ENCODE peak calls at places on chromosomes 1 and 21, in four cellular contexts. T is K562, O is HepG2, V is H1. Z is an unnamed sample.

GRCh38 chr21:41196990-41197389 is 29.0 kb downstream of the BACE2 start:
- DNase-seq in T (no peak), V (no peak), O (no peak), Z (peak)

GRCh38 chr1:153882296-153882912 is 40.4 kb downstream of the GATAD2B start:
- DNase-seq in V (no peak), T (no peak), O (no peak), Z (no peak)

GRCh38 chr1:77513839-77514763 is 168.4 kb downstream of the ZZZ3 start:
- DNase-seq in O (no peak), V (peak), T (no peak), Z (no peak)

GRCh38 chr1:110151175-110151715 is 951 bp downstream of the SLC6A17 start:
- DNase-seq in O (no peak), T (no peak), V (no peak), Z (no peak)

GRCh38 chr21:31873696-31874599 is 1.1 kb downstream of the HUNK start:
- DNase-seq in O (no peak), V (no peak), T (peak), Z (peak)

GRCh38 chr21:38787461-38788274 is 18.1 kb upstream of the ETS2 start:
- DNase-seq in T (peak), V (no peak), O (peak), Z (peak)

GRCh38 chr1:9249534-9250335 is 15.2 kb downstream of the H6PD start:
- DNase-seq in V (no peak), T (peak), O (peak), Z (peak)

GRCh38 chr1:7220007-7220406 is 434.8 kb downstream of the CAMTA1 start:
- DNase-seq in T (no peak), O (no peak), V (no peak), Z (no peak)

GRCh38 chr1:18882511-18882910 is 19.8 kb downstream of the ALDH4A1 start:
- DNase-seq in O (no peak), V (no peak), T (no peak), Z (no peak)

GRCh38 chr1:5651964-5652751 is 340.1 kb downstream of the NPHP4 start:
- DNase-seq in O (no peak), T (no peak), V (no peak), Z (no peak)

GRCh38 chr1:17603091-17603841 is 63.8 kb downstream of the ARHGEF10L start:
- DNase-seq in T (no peak), O (no peak), V (no peak), Z (no peak)

GRCh38 chr1:69947837-69948236 is 257.5 kb downstream of the LRRC40 start:
- DNase-seq in T (no peak), V (no peak), O (no peak), Z (no peak)

GRCh38 chr1:36160949-36161485 is 5.1 kb downstream of the MAP7D1 start:
- DNase-seq in O (no peak), V (no peak), T (peak), Z (peak)

GRCh38 chr1:33164120-33164519 is 17.7 kb downstream of the TRIM62 start:
- DNase-seq in T (no peak), O (no peak), V (no peak), Z (no peak)

GRCh38 chr1:68308034-68308433 is 75.7 kb upstream of the WLS start:
- DNase-seq in O (no peak), V (no peak), T (no peak), Z (no peak)

GRCh38 chr1:179353546-179353945 is 12.2 kb upstream of the AXDND1 start:
- DNase-seq in T (no peak), V (no peak), O (no peak), Z (no peak)

GRCh38 chr1:58773406-58773840 is 10.4 kb downstream of the JUN start:
- DNase-seq in V (no peak), T (no peak), O (no peak), Z (no peak)

GRCh38 chr1:81834921-81835698 is 34.4 kb downstream of the ADGRL2 start:
- DNase-seq in V (no peak), O (no peak), T (no peak), Z (no peak)

GRCh38 chr1:87335175-87335992 is 6.7 kb downstream of the LMO4 start:
- DNase-seq in T (peak), O (peak), V (no peak), Z (no peak)

GRCh38 chr1:99533909-99534907 is 111.7 kb upstream of the PALMD start:
- DNase-seq in T (no peak), V (no peak), O (no peak), Z (no peak)

GRCh38 chr21:23131177-23131576 is 2133.0 kb downstream of the NCAM2 start:
- DNase-seq in O (no peak), T (no peak), V (no peak), Z (no peak)

GRCh38 chr1:203669739-203670138 is 43.1 kb downstream of the ATP2B4 start:
- DNase-seq in V (no peak), O (peak), T (no peak), Z (peak)

GRCh38 chr1:14781811-14782210 is 183.3 kb downstream of the KAZN start:
- DNase-seq in O (no peak), T (no peak), V (no peak), Z (no peak)

GRCh38 chr1:53526451-53527101 is 67.4 kb downstream of the DMRTB1 start:
- DNase-seq in O (peak), V (no peak), T (no peak), Z (no peak)

GRCh38 chr1:153277852-153278251 is 18.4 kb downstream of the LORICRIN start:
- DNase-seq in T (peak), O (peak), V (no peak), Z (peak)

GRCh38 chr1:28392027-28392652 is 22.6 kb downstream of the PHACTR4 start:
- DNase-seq in O (no peak), T (no peak), V (no peak), Z (peak)

GRCh38 chr1:200435200-200435780 is 25.5 kb upstream of the ZNF281 start:
- DNase-seq in V (no peak), O (no peak), T (no peak), Z (no peak)

GRCh38 chr1:165875171-165875570 is 47.8 kb downstream of the UCK2 start:
- DNase-seq in V (no peak), O (no peak), T (no peak), Z (no peak)

GRCh38 chr1:19450811-19451564 is 34.4 kb downstream of the CAPZB start:
- DNase-seq in T (no peak), V (no peak), O (no peak), Z (peak)

GRCh38 chr1:33586795-33587194 is 114.3 kb downstream of the ZSCAN20 start:
- DNase-seq in O (no peak), V (no peak), T (no peak), Z (no peak)

GRCh38 chr1:39957299-39958020 is 2.5 kb downstream of the MFSD2A start:
- DNase-seq in O (no peak), V (no peak), T (no peak), Z (no peak)

GRCh38 chr1:33312413-33312749 is 8.5 kb downstream of the A3GALT2 start:
- DNase-seq in O (no peak), T (no peak), V (no peak), Z (no peak)

GRCh38 chr1:7262611-7263010 is 477.4 kb downstream of the CAMTA1 start:
- DNase-seq in T (no peak), V (no peak), O (no peak), Z (peak)

GRCh38 chr1:28926629-28927441 is 12.5 kb downstream of the EPB41 start:
- DNase-seq in T (peak), O (peak), V (no peak), Z (no peak)

GRCh38 chr1:55974714-55975441 is 604.5 kb downstream of the PLPP3 start:
- DNase-seq in T (no peak), V (no peak), O (no peak), Z (peak)

DNA sequence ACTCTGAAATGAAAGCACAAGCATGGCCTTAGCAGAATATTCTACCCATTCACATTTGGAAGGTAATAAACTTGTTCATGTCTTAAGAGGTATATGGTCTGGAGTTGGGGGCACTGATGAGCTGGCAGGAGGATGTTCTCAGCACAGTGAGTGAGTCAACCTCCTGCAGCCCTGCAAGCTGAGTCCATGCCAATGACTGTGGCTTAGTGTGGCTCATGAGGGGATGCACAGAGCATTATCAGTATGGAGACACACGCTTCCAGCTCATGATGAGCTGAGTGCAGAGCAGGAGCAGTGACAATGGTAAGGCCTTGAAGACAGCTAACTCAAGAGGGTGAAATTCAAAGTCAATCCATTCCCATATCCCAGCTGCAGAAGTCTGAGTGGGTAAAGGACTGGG is 102.3 kb downstream of the TNFSF18 start:
- DNase-seq in T (no peak), V (no peak), O (no peak), Z (peak)
- TF ChIP-seq RNF2 in T (no peak), V (no peak), O (no peak), Z (no peak)

GRCh38 chr1:205797122-205797521 is 15.9 kb downstream of the SLC41A1 start:
- DNase-seq in T (no peak), O (no peak), V (no peak), Z (no peak)

GRCh38 chr1:205792481-205792881 is 17.2 kb upstream of the RAB29 start:
- DNase-seq in O (no peak), V (no peak), T (no peak), Z (no peak)

GRCh38 chr1:205793959-205794730 is 18.9 kb downstream of the SLC41A1 start:
- DNase-seq in O (no peak), T (no peak), V (no peak), Z (no peak)

GRCh38 chr1:205791568-205792180 is 16.4 kb upstream of the RAB29 start:
- DNase-seq in V (no peak), O (peak), T (peak), Z (peak)

GRCh38 chr1:205792946-205793673 is 17.8 kb upstream of the RAB29 start:
- DNase-seq in V (no peak), O (no peak), T (no peak), Z (no peak)
- TF ChIP-seq RNF2 in V (no peak), O (no peak), T (no peak), Z (no peak)

DNA sequence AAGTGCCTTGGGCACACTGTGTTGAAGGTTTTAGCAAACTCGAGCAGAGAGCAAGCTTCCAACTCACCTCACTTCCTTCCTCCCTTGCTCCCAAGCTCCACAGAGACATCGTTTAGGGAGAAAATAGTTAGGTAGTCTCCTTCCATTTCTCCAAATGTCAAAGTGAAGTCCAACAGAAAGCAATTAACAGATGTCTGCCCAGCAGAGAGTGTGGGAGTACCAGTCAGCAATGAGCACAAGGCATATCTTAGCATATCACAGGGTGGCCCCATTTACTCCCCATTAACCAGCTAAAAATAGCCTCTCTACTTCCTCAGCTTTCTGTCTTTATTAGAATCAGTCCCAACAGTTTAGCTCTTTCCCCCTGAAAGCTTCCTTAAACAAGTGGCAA is 334.2 kb upstream of the CAMK1G start:
- DNase-seq in O (no peak), T (no peak), V (no peak), Z (no peak)
- TF ChIP-seq RNF2 in O (no peak), T (no peak), V (no peak), Z (no peak)

GRCh38 chr1:12475158-12475934 is 142.7 kb downstream of the DHRS3 start:
- DNase-seq in V (no peak), O (peak), T (no peak), Z (no peak)

GRCh38 chr1:12475947-12476346 is 142.1 kb downstream of the DHRS3 start:
- DNase-seq in V (no peak), O (peak), T (no peak), Z (no peak)

GRCh38 chr1:12472798-12473551 is 145.0 kb downstream of the DHRS3 start:
- DNase-seq in T (peak), O (no peak), V (no peak), Z (no peak)

GRCh38 chr1:12472410-12472797 is 145.6 kb downstream of the DHRS3 start:
- DNase-seq in O (no peak), T (no peak), V (no peak), Z (no peak)

DNA sequence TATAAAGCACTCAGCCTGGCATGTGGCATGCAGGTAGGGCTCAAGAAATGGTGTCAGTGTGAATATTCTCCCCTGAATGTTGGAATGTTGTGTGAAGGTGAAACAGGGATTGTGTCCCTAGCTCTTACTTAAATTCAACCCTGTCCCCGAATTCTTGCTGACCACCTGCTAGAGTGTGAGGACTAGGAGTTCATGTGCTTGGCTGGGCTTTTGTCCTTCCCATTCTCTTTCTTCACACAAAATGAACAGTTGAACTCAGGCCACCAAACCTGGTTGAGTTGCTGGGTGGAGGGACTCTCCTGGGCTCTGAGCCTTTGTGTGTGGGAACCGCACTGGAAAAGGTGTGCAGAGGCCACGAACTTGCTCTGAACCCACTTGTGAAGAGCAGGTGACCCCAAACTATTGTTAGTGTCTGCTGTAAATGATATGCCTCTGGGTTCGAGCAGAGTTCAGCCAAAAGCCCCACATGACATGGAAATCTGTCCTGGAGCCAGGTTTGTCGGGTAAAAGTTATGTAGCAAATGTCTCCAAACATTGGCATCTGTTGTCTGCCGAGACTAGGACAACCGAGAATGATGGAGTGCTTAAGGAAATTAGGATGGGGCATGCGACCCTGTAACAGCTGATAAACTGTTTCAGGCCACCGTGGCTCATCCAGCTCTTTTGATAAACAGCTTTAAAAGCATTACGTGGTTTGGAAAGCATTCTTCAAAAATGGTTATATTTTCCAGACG is 144.2 kb downstream of the DHRS3 start:
- DNase-seq in V (no peak), T (no peak), O (no peak), Z (peak)
- TF ChIP-seq RNF2 in V (no peak), T (no peak), O (no peak), Z (no peak)

GRCh38 chr1:221777434-221778072 is 35.7 kb upstream of the DUSP10 start:
- DNase-seq in O (no peak), V (no peak), T (no peak), Z (no peak)
- TF ChIP-seq RNF2 in O (no peak), V (no peak), T (no peak), Z (no peak)

DNA sequence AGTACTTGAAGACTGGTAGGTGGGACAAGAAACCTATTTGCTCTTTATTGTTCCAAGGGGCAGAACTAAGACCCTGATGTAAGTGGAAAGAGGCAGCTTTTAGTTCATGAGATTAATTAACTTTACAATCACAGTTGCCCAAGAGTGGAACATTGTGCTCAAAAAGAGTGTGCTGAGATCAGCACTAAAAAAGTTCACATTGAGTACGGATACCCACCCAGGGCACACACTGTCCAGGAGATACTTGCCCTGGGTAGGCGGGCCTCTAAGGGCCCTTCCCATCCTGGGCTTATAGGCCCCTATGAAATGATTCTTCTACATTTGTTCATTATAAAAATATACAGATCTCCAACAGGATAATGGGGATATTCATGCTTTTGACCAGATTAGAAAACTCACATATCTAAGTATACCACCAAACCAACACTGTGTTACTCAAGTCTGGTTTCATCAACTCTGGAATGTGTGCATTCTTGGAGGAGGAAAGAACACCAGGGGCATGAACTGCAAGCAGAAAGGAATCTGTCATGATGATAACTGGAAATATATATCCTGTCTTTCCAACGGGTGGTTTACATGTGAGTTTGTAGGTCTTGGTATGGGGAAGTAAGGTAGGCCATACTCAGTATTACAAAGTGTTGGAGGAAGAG is 626.2 kb downstream of the SMYD3 start:
- DNase-seq in T (no peak), O (no peak), V (no peak), Z (no peak)
- TF ChIP-seq RNF2 in T (no peak), O (no peak), V (no peak), Z (no peak)

GRCh38 chr1:22418852-22419480 is 32.7 kb upstream of the ZBTB40 start:
- DNase-seq in O (no peak), T (no peak), V (no peak), Z (no peak)
- TF ChIP-seq RNF2 in O (no peak), T (no peak), V (no peak), Z (no peak)

GRCh38 chr1:41473738-41474362 is 10.6 kb downstream of the EDN2 start:
- DNase-seq in T (no peak), V (no peak), O (no peak), Z (no peak)

GRCh38 chr1:41475859-41476567 is 8.5 kb downstream of the EDN2 start:
- DNase-seq in V (no peak), O (no peak), T (no peak), Z (no peak)

GRCh38 chr1:41475346-41475745 is 9.1 kb downstream of the EDN2 start:
- DNase-seq in O (no peak), T (no peak), V (no peak), Z (no peak)

GRCh38 chr1:41476807-41477361 is 7.6 kb downstream of the EDN2 start:
- DNase-seq in T (no peak), O (peak), V (no peak), Z (no peak)

DNA sequence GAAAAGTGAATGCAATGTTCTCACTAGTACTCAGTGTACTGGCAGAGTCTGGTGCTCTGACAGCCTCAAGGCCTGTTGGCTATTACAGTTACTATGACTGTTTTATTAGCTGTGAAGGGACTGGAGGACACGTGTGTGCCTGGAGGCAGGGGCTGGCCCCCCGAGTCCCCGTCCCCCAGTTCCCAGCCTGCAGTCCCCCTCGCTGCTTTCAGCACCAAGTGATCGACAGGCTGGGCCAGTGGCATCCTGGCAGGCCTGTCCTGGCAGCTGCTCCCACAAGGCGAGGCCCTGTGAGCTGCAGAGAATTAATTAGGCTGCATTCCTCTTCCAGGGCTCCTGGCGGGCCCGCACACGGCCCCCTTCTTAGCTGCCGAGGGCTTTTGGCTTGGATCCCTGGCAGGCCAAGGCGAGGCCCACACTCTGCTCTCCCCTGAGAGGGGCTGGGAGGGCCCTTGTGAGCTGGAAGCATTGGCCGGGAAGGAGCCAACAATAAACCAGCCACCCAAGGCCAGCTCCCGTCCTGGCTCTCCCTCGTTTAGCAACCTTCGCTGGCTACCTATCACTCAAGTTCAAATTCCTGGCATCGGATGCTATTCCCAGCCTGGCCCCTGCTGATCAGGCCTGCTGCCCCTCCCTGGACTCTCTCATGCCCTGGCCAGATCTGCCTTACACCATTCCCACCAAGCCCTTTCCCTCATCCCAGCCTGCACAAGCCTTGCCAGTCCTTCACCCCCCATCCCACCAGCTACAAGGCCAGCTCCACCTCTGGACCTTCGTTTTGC is 9.8 kb downstream of the EDN2 start:
- DNase-seq in V (no peak), O (no peak), T (no peak), Z (no peak)
- TF ChIP-seq RNF2 in V (no peak), O (no peak), T (no peak), Z (no peak)

GRCh38 chr1:201447911-201448871 is 20.8 kb downstream of the PHLDA3 start:
- DNase-seq in V (peak), O (peak), T (peak), Z (peak)

GRCh38 chr1:201454568-201454967 is 14.4 kb downstream of the PHLDA3 start:
- DNase-seq in T (no peak), V (no peak), O (no peak), Z (no peak)

GRCh38 chr1:201448981-201449380 is 20.0 kb downstream of the PHLDA3 start:
- DNase-seq in T (no peak), V (no peak), O (peak), Z (no peak)

GRCh38 chr1:201452881-201453280 is 16.1 kb downstream of the PHLDA3 start:
- DNase-seq in T (no peak), O (no peak), V (no peak), Z (no peak)

GRCh38 chr1:201450721-201451291 is 18.2 kb downstream of the PHLDA3 start:
- DNase-seq in T (no peak), V (no peak), O (no peak), Z (no peak)
- TF ChIP-seq RNF2 in T (no peak), V (no peak), O (no peak), Z (no peak)

GRCh38 chr1:31931241-31932225 is 6.6 kb downstream of the PTP4A2 start:
- DNase-seq in T (no peak), O (no peak), V (no peak), Z (no peak)
- TF ChIP-seq RNF2 in T (no peak), O (no peak), V (no peak), Z (no peak)

Z was measured in A549.